ENCODE peak calls at places on chromosomes 6 and 20, in five cellular contexts. G is NT2/D1, Q is H1, W is HepG2, C is GM12878. R is an unnamed sample.

GRCh38 chr6:11744753-11745152 is 33.9 kb downstream of the ADTRP start:
- DNase-seq in C (no peak), W (no peak), G (no peak), Q (no peak), R (no peak)

GRCh38 chr20:19864130-19864529 is 106.1 kb downstream of the RIN2 start:
- DNase-seq in W (no peak), Q (no peak), C (no peak), G (no peak), R (no peak)

GRCh38 chr6:16635810-16636602 is 125.3 kb downstream of the ATXN1 start:
- DNase-seq in C (peak), W (peak), Q (no peak), G (peak), R (no peak)

GRCh38 chr20:59778615-59779200 is 154.7 kb downstream of the SYCP2 start:
- DNase-seq in Q (no peak), C (no peak), G (no peak), W (no peak), R (no peak)

GRCh38 chr6:158011478-158011920 is 29.8 kb downstream of the SYNJ2 start:
- DNase-seq in W (peak), C (no peak), Q (no peak), G (no peak), R (no peak)

GRCh38 chr6:166258854-166259276 is 49.3 kb downstream of the PRR18 start:
- DNase-seq in Q (no peak), W (no peak), C (no peak), G (no peak), R (no peak)

GRCh38 chr6:152474341-152474740 is 162.8 kb downstream of the SYNE1 start:
- DNase-seq in C (no peak), W (no peak), G (no peak), Q (no peak), R (no peak)

GRCh38 chr6:132464538-132465256 is 48.2 kb downstream of the STX7 start:
- DNase-seq in Q (no peak), W (peak), C (no peak), G (no peak), R (no peak)

GRCh38 chr20:14817121-14817520 is 479.7 kb upstream of the FLRT3 start:
- DNase-seq in C (no peak), G (no peak), Q (no peak), W (no peak), R (no peak)

GRCh38 chr6:47426524-47427302 is 50.9 kb upstream of the CD2AP start:
- DNase-seq in W (no peak), Q (no peak), G (no peak), C (no peak), R (no peak)

GRCh38 chr20:57573176-57573575 is 12.3 kb downstream of the PCK1 start:
- DNase-seq in Q (no peak), W (no peak), G (peak), C (no peak), R (no peak)

GRCh38 chr20:12217382-12217781 is 299.7 kb downstream of the BTBD3 start:
- DNase-seq in W (no peak), G (no peak), C (no peak), Q (no peak), R (no peak)

GRCh38 chr20:50438986-50439407 is 71.2 kb upstream of the PTPN1 start:
- DNase-seq in G (no peak), Q (no peak), C (no peak), W (no peak), R (no peak)

GRCh38 chr20:51136326-51136725 is 113.4 kb upstream of the KCNG1 start:
- DNase-seq in G (no peak), C (no peak), Q (no peak), W (no peak), R (no peak)

GRCh38 chr20:8756410-8756809 is 312.5 kb upstream of the PLCB4 start:
- DNase-seq in C (no peak), W (peak), Q (no peak), G (no peak), R (no peak)

GRCh38 chr6:29790626-29791025 is 37.0 kb upstream of the HLA-G start:
- DNase-seq in G (no peak), C (no peak), Q (no peak), W (no peak), R (no peak)

GRCh38 chr6:79719248-79719975 is 88.3 kb downstream of the SH3BGRL2 start:
- DNase-seq in W (no peak), C (no peak), G (no peak), Q (no peak), R (no peak)

GRCh38 chr6:90537027-90537426 is 49.8 kb downstream of the MAP3K7 start:
- DNase-seq in Q (no peak), G (no peak), W (no peak), C (no peak), R (no peak)

GRCh38 chr20:31968299-31969126 is 562 bp downstream of the XKR7 start:
- DNase-seq in Q (peak), W (peak), C (no peak), G (peak), R (peak)

GRCh38 chr6:128511518-128511917 is 8.9 kb downstream of the PTPRK start:
- DNase-seq in C (peak), G (no peak), Q (no peak), W (no peak), R (no peak)

GRCh38 chr20:49558826-49559225 is 9.1 kb downstream of the PTGIS start:
- DNase-seq in W (no peak), Q (no peak), C (no peak), G (no peak), R (no peak)

GRCh38 chr6:81731814-81732213 is 20.7 kb downstream of the TENT5A start:
- DNase-seq in W (no peak), Q (no peak), C (no peak), G (no peak), R (no peak)

GRCh38 chr20:62728028-62728780 is 19.6 kb downstream of the NTSR1 start:
- DNase-seq in G (no peak), Q (no peak), C (no peak), W (no peak), R (no peak)

GRCh38 chr6:136250686-136251008 is 536 bp upstream of the MTFR2 start:
- DNase-seq in W (no peak), G (no peak), C (no peak), Q (no peak), R (no peak)
- TF ChIP-seq SUZ12 in W (no peak), G (no peak), C (no peak), Q (no peak), R (no peak)

GRCh38 chr6:44742828-44743372 is 355.4 kb downstream of the CDC5L start:
- DNase-seq in W (no peak), Q (no peak), C (no peak), G (no peak), R (no peak)
- TF ChIP-seq SUZ12 in W (no peak), Q (no peak), C (no peak), G (no peak), R (no peak)

GRCh38 chr6:7260291-7261029 is 52.5 kb downstream of the SSR1 start:
- DNase-seq in Q (no peak), C (no peak), G (no peak), W (no peak), R (no peak)
- TF ChIP-seq SUZ12 in Q (no peak), C (no peak), G (no peak), W (no peak), R (no peak)

DNA sequence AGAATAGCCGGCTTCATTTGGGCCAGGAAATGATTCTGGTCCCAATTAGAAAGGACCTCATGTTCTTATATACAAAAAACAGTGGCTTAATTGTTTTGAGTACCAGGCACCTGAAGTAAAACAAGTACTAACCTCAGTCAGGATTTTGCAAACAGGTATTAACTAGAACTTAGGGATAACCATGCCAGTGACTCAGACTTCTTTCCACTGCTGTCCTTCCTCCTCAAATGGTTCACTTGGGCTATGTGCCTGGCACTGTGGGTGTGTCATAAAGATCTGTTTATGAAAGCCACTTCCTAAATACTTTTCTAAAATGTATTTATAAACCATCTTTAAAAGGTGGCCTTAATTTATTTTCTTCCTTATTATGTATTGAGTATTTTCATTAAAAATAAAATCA is 10.7 kb downstream of the CLDN20 start:
- DNase-seq in G (no peak), W (no peak), C (no peak), Q (no peak), R (no peak)
- TF ChIP-seq SUZ12 in G (no peak), W (no peak), C (no peak), Q (no peak), R (no peak)

DNA sequence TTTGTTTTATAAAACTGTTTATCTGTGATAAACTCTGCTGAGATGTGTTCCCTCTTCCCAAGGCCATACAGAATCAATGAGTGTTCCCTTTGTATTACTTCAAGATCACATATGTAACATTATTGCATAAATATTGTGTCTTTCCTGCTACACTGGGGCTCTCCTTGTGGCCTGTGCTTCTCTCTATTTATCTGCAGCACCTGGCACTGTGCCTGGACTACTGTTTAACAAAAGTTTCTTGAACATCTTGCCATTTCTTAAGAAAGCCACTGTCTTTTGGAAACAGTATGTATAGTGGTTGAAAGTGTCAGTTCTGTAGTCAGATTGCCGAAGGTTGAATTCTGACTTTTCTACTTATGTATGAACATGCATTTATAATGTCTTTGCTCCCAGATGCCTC is 169.0 kb upstream of the SCGN start:
- DNase-seq in G (no peak), Q (no peak), W (no peak), C (no peak), R (no peak)
- TF ChIP-seq SUZ12 in G (no peak), Q (no peak), W (no peak), C (no peak), R (no peak)

R was measured in HEK293T.